ENCODE peak calls at places on chromosome 12, in ten cellular contexts. V is foreskin fibroblast, N is fibroblast of villous mesenchyme, M is kidney epithelial cell, E is AG04449, A is fibroblast of lung, K is right atrium auricular region, I is BJ, F is astrocyte of the spinal cord, W is cardiac muscle cell. Z is an unnamed sample.
A peak's percentile ranks its signal among the peaks of the same experiment; 100 is the strongest.

GRCh38 chr12:51000245-51000644 is 25.9 kb downstream of the SLC11A2 start:
- DNase-seq in V (peak; percentile 58), N (no peak), M (no peak), E (peak; percentile 29), A (no peak), K (no peak), I (peak; percentile 39), F (peak; percentile 13), W (no peak), Z (peak; percentile 75)

GRCh38 chr12:47801904-47802246 is 17.8 kb downstream of the HDAC7 start:
- DNase-seq in V (no peak), N (no peak), M (no peak), E (no peak), A (no peak), K (no peak), I (no peak), F (no peak), W (no peak), Z (no peak)

GRCh38 chr12:39764944-39765560 is 145.4 kb upstream of the ABCD2 start:
- DNase-seq in V (peak; percentile 28), N (peak; percentile 52), M (peak; percentile 10), E (peak; percentile 7), A (peak; percentile 69), K (no peak), I (no peak), F (peak; percentile 53), W (peak; percentile 68), Z (peak; percentile 65)

GRCh38 chr12:63090716-63091115 is 60.3 kb downstream of the AVPR1A start:
- DNase-seq in V (no peak), N (no peak), M (no peak), E (no peak), A (no peak), K (no peak), I (no peak), F (no peak), W (no peak), Z (no peak)

GRCh38 chr12:48814313-48815280 is 3.7 kb upstream of the CACNB3 start:
- DNase-seq in V (peak; percentile 82), N (peak; percentile 84), M (no peak), E (no peak), A (peak; percentile 85), K (peak; percentile 80), I (peak; percentile 31), F (peak; percentile 75), W (peak; percentile 85), Z (peak; percentile 73)

GRCh38 chr12:7695159-7695930 is at the start of gene GDF3:
- DNase-seq in V (no peak), N (no peak), M (no peak), E (no peak), A (peak; percentile 2), K (peak; percentile 59), I (no peak), F (peak; percentile 1), W (peak; percentile 47), Z (peak; percentile 3)

GRCh38 chr12:32115404-32116104 is 8.9 kb downstream of the BICD1 start:
- DNase-seq in V (peak; percentile 98), N (peak; percentile 99), M (peak; percentile 94), E (peak; percentile 98), A (peak; percentile 99), K (peak; percentile 95), I (peak; percentile 97), F (peak; percentile 99), W (peak; percentile 99), Z (peak; percentile 99)

GRCh38 chr12:2624543-2625266 is 170.1 kb upstream of the FKBP4 start:
- DNase-seq in V (peak; percentile 21), N (peak; percentile 45), M (no peak), E (no peak), A (peak; percentile 23), K (no peak), I (no peak), F (peak; percentile 10), W (peak; percentile 18), Z (no peak)

GRCh38 chr12:18723752-18724151 is 14.1 kb downstream of the PLCZ1 start:
- DNase-seq in V (peak; percentile 77), N (peak; percentile 83), M (peak; percentile 74), E (peak; percentile 59), A (peak; percentile 74), K (no peak), I (no peak), F (peak; percentile 61), W (peak; percentile 66), Z (peak; percentile 64)

GRCh38 chr12:5000204-5000603 is 43.5 kb upstream of the KCNA5 start:
- DNase-seq in V (no peak), N (no peak), M (no peak), E (no peak), A (no peak), K (no peak), I (no peak), F (no peak), W (no peak), Z (no peak)

GRCh38 chr12:77087427-77087826 is 22.1 kb upstream of the E2F7 start:
- DNase-seq in V (no peak), N (peak; percentile 50), M (peak; percentile 43), E (peak; percentile 65), A (peak; percentile 95), K (no peak), I (no peak), F (peak; percentile 96), W (peak; percentile 83), Z (peak; percentile 79)

GRCh38 chr12:11171145-11171952 is at the start of gene SMIM10L1:
- DNase-seq in V (peak; percentile 94), N (peak; percentile 95), M (peak; percentile 74), E (peak; percentile 53), A (peak; percentile 95), K (peak; percentile 93), I (peak; percentile 71), F (peak; percentile 97), W (peak; percentile 96), Z (peak; percentile 94)

GRCh38 chr12:121872546-121873223 is 14.0 kb upstream of the HPD start:
- DNase-seq in V (peak; percentile 98), N (peak; percentile 99), M (peak; percentile 45), E (peak; percentile 87), A (peak; percentile 98), K (peak; percentile 65), I (peak; percentile 77), F (peak; percentile 90), W (peak; percentile 96), Z (peak; percentile 94)

GRCh38 chr12:127025545-127025944 is 1241.4 kb upstream of the TMEM132C start:
- DNase-seq in V (peak; percentile 0), N (no peak), M (no peak), E (no peak), A (no peak), K (no peak), I (no peak), F (peak; percentile 8), W (no peak), Z (peak; percentile 11)

GRCh38 chr12:110458756-110459155 is 8.6 kb upstream of the ARPC3 start:
- DNase-seq in V (no peak), N (no peak), M (no peak), E (no peak), A (no peak), K (no peak), I (no peak), F (no peak), W (no peak), Z (no peak)

GRCh38 chr12:80154261-80154660 is 54.9 kb downstream of the OTOGL start:
- DNase-seq in V (no peak), N (peak; percentile 28), M (peak; percentile 1), E (no peak), A (peak; percentile 22), K (no peak), I (no peak), F (peak; percentile 16), W (no peak), Z (peak; percentile 11)

GRCh38 chr12:115760231-115760630 is 517.3 kb downstream of the MED13L start:
- DNase-seq in V (no peak), N (no peak), M (no peak), E (no peak), A (no peak), K (no peak), I (no peak), F (no peak), W (no peak), Z (no peak)

GRCh38 chr12:92827836-92828431 is 101.2 kb downstream of the EEA1 start:
- DNase-seq in V (peak; percentile 33), N (peak; percentile 58), M (no peak), E (no peak), A (peak; percentile 74), K (no peak), I (no peak), F (peak; percentile 49), W (peak; percentile 68), Z (peak; percentile 40)
- TF ChIP-seq CTCF in V (peak; percentile 79), N (peak; percentile 84), M (peak; percentile 80), E (peak; percentile 59), A (peak; percentile 80), K (peak; percentile 12), I (peak; percentile 78), F (peak; percentile 95), W (peak; percentile 93), Z (peak; percentile 87)

GRCh38 chr12:91180162-91180561 is 2.5 kb downstream of the DCN start:
- DNase-seq in V (no peak), N (no peak), M (no peak), E (no peak), A (no peak), K (no peak), I (no peak), F (peak; percentile 29), W (no peak), Z (no peak)
- H3K4me3 ChIP-seq in V (peak overlapping the region; percentile 79), N (peak overlapping the region; percentile 73), M (peak overlapping the region; percentile 33), E (peak overlapping the region; percentile 62), A (peak overlapping the region; percentile 94), K (peak overlapping the region; percentile 42), I (peak overlapping the region; percentile 35), F (peak overlapping the region; percentile 54), W (no peak overlapping the region), Z (peak overlapping the region; percentile 72)

DNA sequence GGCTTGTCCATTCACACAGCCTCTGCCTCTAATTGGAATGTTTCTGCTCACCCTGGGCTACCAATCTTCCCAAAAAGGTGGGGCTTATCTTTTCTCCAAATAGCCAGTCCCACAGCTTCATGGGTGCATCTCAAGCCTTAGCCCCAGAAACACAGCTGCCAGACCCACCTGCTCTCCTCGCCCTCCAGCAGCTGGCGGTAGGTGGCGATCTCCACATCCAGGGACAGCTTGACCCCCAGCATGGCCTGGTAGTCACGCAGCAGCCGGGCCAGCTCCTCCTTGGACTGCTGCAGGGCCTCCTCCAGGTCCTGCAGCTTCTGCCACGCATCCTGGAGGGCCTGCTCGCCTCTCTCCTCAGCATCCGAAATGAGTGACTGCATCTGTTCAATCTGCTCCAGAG is 11.1 kb downstream of the KRT77 start:
- DNase-seq in V (no peak), N (no peak), M (no peak), E (no peak), A (no peak), K (no peak), I (no peak), F (no peak), W (no peak), Z (no peak)
- TF ChIP-seq CTCF in V (no peak), N (no peak), M (no peak), E (no peak), A (no peak), K (no peak), I (no peak), F (peak; percentile 3), W (peak; percentile 13), Z (peak; percentile 10)

DNA sequence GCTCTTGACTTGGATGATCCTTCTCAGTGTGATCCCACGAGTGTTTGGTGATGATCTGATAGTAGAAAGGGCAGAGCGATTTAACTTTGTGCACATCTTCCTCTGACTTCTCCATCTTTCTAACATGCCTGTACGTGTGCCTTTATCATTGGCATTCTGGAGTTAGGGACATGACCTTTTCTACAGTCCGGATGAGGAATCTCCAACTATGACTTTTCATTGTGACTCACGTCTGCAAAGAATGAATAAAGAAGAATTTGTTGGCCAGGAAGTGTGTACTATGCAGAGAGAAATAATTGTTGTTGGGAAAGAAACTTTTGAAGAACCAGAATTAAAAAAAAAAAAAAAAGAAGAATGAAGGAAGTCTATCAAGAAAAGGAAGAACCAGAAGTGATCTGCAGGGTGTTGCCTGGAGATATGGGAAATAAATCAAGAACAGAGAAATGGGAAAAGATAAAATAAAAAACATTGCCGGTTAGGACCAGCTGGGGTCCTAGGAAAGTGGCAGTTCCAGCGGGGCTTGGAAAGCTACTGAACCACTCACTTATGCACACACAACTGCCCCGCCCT is 25.3 kb downstream of the PPFIBP1 start:
- DNase-seq in V (peak; percentile 82), N (peak; percentile 77), M (no peak), E (no peak), A (peak; percentile 84), K (no peak), I (peak; percentile 69), F (peak; percentile 83), W (peak; percentile 82), Z (peak; percentile 92)
- H3K4me3 ChIP-seq in V (peak overlapping the region; percentile 37), N (peak overlapping the region; percentile 10), M (no peak overlapping the region), E (no peak overlapping the region), A (peak overlapping the region; percentile 13), K (peak overlapping the region; percentile 24), I (no peak overlapping the region), F (no peak overlapping the region), W (no peak overlapping the region), Z (peak overlapping the region; percentile 44)